ENCODE peak calls at places on chromosomes 3 and 15, in six cellular contexts. L, I, B, R, M and F are unnamed samples.
A peak's percentile ranks its signal among the peaks of the same experiment; 100 is the strongest.

GRCh38 chr3:37030573-37030972 is 37.3 kb downstream of the MLH1 start:
- DNase-seq in L (no peak), I (no peak), B (no peak), R (no peak), M (no peak), F (no peak)

GRCh38 chr15:99732711-99733267 is 448 bp downstream of the LYSMD4 start:
- DNase-seq in L (peak; percentile 8), I (peak; percentile 33), B (no peak), R (peak; percentile 52), M (peak; percentile 63), F (peak; percentile 9)

GRCh38 chr15:65981837-65982696 is 112.8 kb downstream of the RAB11A start:
- DNase-seq in L (peak; percentile 75), I (peak; percentile 64), B (peak; percentile 96), R (peak; percentile 69), M (peak; percentile 83), F (peak; percentile 72)

GRCh38 chr3:134344560-134344959 is 29.7 kb downstream of the AMOTL2 start:
- DNase-seq in L (peak; percentile 64), I (no peak), B (no peak), R (no peak), M (no peak), F (no peak)

GRCh38 chr3:37980477-37981347 is 9.9 kb upstream of the VILL start:
- DNase-seq in L (no peak), I (no peak), B (peak; percentile 25), R (no peak), M (no peak), F (no peak)

GRCh38 chr15:31373970-31374369 is 47.3 kb downstream of the KLF13 start:
- DNase-seq in L (no peak), I (no peak), B (no peak), R (no peak), M (no peak), F (no peak)

GRCh38 chr15:83904107-83904720 is 250.3 kb downstream of the ADAMTSL3 start:
- DNase-seq in L (no peak), I (no peak), B (no peak), R (peak; percentile 16), M (no peak), F (no peak)

GRCh38 chr3:175410251-175410650 is 551.1 kb downstream of the NAALADL2 start:
- DNase-seq in L (no peak), I (no peak), B (no peak), R (no peak), M (no peak), F (no peak)

GRCh38 chr3:24018784-24019570 is 73.9 kb downstream of the NR1D2 start:
- DNase-seq in L (no peak), I (no peak), B (peak; percentile 51), R (no peak), M (no peak), F (no peak)

GRCh38 chr15:98904466-98905048 is 103.0 kb downstream of the PGPEP1L start:
- DNase-seq in L (peak; percentile 39), I (no peak), B (peak; percentile 83), R (peak; percentile 53), M (peak; percentile 66), F (no peak)

GRCh38 chr3:194220776-194221735 is 85.1 kb downstream of the HES1 start:
- DNase-seq in L (no peak), I (no peak), B (peak; percentile 26), R (no peak), M (no peak), F (no peak)

GRCh38 chr3:9250236-9250635 is 790 bp upstream of the SRGAP3 start:
- DNase-seq in L (no peak), I (no peak), B (peak; percentile 54), R (no peak), M (peak; percentile 28), F (no peak)

GRCh38 chr15:64361259-64361658 is 5.3 kb upstream of the CSNK1G1 start:
- DNase-seq in L (no peak), I (no peak), B (no peak), R (no peak), M (no peak), F (no peak)

GRCh38 chr15:40600956-40601355 is 6.9 kb downstream of the KNL1 start:
- DNase-seq in L (no peak), I (no peak), B (no peak), R (no peak), M (no peak), F (no peak)

GRCh38 chr15:63425426-63425825 is 43.8 kb upstream of the CA12 start:
- DNase-seq in L (no peak), I (no peak), B (no peak), R (no peak), M (no peak), F (no peak)

GRCh38 chr15:64847016-64847415 is 5.3 kb downstream of the PLEKHO2 start:
- DNase-seq in L (no peak), I (no peak), B (no peak), R (no peak), M (peak; percentile 1), F (no peak)

GRCh38 chr15:37860896-37861295 is 73.5 kb upstream of the TMCO5A start:
- DNase-seq in L (no peak), I (no peak), B (no peak), R (no peak), M (no peak), F (no peak)

GRCh38 chr3:143150979-143151726 is 31.6 kb downstream of the CHST2 start:
- DNase-seq in L (no peak), I (no peak), B (no peak), R (no peak), M (no peak), F (no peak)

GRCh38 chr3:138296639-138297038 is 33.0 kb downstream of the NME9 start:
- DNase-seq in L (peak; percentile 44), I (no peak), B (no peak), R (no peak), M (no peak), F (no peak)

GRCh38 chr3:187713504-187713903 is 11.1 kb upstream of the RTP2 start:
- DNase-seq in L (no peak), I (no peak), B (no peak), R (no peak), M (no peak), F (no peak)

DNA sequence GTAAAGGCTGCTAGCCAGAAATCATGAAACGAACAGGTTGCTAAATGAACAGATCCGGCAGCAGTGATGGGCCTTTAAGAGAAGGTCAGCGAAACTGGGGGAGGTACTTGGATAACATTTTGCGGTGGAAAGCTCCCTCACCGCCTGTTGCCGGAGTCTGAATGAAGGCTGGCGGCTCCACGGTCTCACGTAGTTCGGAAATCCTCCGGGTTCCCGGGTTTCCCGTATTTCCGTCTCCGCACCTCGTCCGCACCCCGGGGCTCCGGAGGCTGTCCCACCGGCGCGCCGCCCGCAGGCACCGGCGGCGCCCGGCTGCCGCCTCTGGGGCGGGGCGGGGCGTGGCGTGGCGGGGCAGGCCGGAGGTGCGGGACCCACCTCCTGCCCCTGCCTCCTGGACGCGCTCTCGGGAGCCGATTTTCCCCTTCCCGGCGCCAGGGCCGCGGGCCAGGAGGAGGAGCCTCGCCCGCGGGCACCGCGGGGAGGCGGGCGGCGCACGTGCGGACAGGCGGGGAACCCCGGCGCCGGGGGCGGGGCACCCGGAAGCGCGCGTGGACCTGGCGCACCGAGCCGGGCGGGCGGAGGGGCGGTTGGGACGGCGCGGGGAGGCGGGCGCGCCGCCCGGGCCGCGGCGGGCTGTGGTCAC is at the start of gene ZDHHC23:
- DNase-seq in L (peak; percentile 75), I (peak; percentile 92), B (peak; percentile 86), R (peak; percentile 87), M (peak; percentile 81), F (peak; percentile 74)
- H3K27ac ChIP-seq in L (peak within 1 kb of the TSS; percentile 58), I (peak within 1 kb of the TSS; percentile 87), B (no peak within 1 kb of the TSS), R (peak within 1 kb of the TSS; percentile 62), M (no peak within 1 kb of the TSS), F (no peak within 1 kb of the TSS)

DNA sequence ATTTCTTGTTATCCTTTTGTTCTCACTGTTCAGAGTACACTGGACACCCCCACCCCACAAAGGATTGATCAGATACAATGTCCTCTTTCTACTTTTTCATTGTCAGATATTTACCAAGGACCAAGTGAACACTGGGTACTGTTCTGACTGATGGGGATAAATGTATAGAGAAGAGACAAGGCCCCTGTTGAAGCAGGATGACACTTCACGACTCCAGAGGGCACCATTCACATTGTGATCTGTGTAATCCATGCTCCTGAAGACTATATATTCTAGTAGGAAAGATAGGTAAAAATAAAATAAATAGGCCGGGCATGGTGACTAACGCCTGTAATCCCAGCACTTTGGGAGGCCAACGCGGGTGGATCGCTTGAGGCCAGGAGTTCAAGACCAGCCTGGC is 7.2 kb upstream of the CRYGS start:
- DNase-seq in L (no peak), I (no peak), B (no peak), R (no peak), M (no peak), F (no peak)
- TF ChIP-seq CTCF in L (no peak), I (no peak), B (peak; percentile 41), R (peak; percentile 13), M (no peak), F (no peak)

DNA sequence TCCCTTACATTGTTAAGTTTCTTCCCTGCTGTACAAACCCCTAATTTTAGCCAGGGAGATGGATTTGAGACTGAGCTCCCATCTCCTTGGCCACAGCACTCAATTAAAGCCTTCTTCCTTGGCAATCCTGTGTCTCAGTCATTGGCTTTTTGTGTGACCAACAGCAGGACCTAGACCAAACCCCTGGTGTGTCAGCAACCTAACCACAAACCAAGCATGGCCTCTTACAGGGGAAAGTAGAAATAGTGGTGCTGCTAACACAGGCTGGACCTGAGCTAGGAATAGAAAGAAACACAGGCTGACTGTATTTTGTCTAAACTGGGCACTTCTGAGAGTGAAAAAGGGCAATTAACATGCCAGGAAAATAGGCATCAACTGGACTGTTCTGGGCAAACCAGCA is 37.9 kb downstream of the PPCDC start:
- DNase-seq in L (no peak), I (no peak), B (peak; percentile 17), R (no peak), M (no peak), F (no peak)
- H3K27ac ChIP-seq in L (no peak overlapping the region), I (no peak overlapping the region), B (no peak overlapping the region), R (no peak overlapping the region), M (no peak overlapping the region), F (no peak overlapping the region)

GRCh38 chr3:196323723-196324122 is 5.7 kb upstream of the DYNLT2B start:
- DNase-seq in L (no peak), I (no peak), B (peak; percentile 83), R (peak; percentile 34), M (peak; percentile 63), F (no peak)
- TF ChIP-seq CTCF in L (no peak), I (no peak), B (peak; percentile 69), R (peak; percentile 15), M (peak; percentile 48), F (peak; percentile 14)

DNA sequence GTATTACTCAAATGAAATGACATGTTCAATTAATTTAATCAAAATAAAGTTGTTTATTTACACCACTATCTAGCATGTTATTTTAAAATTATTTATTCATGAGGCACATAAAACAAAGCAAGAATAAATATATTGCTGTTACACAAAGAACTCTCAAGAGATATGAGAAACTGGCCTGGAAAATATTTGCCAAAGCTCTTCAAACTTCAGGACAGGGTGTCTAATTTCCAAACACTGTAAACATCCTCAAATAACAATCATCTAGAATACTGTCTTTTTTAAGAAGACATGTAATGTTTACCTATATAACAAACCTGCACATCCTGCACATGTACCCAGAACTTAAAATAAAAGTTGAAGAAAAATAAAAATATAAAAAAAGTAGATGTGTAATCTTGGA is 876.6 kb downstream of the TUSC7 start:
- DNase-seq in L (no peak), I (no peak), B (no peak), R (no peak), M (no peak), F (no peak)
- H3K27ac ChIP-seq in L (no peak overlapping the region), I (no peak overlapping the region), B (no peak overlapping the region), R (no peak overlapping the region), M (no peak overlapping the region), F (no peak overlapping the region)